ENCODE peak calls at places on chromosome 10, in five cellular contexts. I is occipital lobe; N is SHP77; P is activated naive CD8-positive, alpha-beta T cell treated with anti-CD3 and anti-CD28 coated beads, Interleukin-2, amount 50 U/mL, for 24 hours; S is stimulated activated CD4-positive, alpha-beta T cell treated with anti-CD3 and anti-CD28 coated beads, TNF-alpha, amount 100 ng/mL, for 4 hours. B is an unnamed sample.

GRCh38 chr10:55370021-55370420 is 569.0 kb upstream of the PCDH15 start:
- DNase-seq in S (no peak), P (no peak), N (no peak), I (no peak), B (no peak)

GRCh38 chr10:79137404-79137803 is 68.6 kb downstream of the ZMIZ1 start:
- DNase-seq in I (no peak), N (no peak), S (no peak), P (no peak), B (no peak)

GRCh38 chr10:78263521-78263988 is 229.9 kb downstream of the RPS24 start:
- DNase-seq in P (no peak), N (no peak), I (peak; percentile 74), S (no peak), B (no peak)

GRCh38 chr10:70672165-70672992 is at the start of gene ADAMTS14:
- DNase-seq in P (peak; percentile 23), S (no peak), N (no peak), I (peak; percentile 69), B (no peak)

GRCh38 chr10:23826399-23826798 is 382.5 kb upstream of the KIAA1217 start:
- DNase-seq in I (no peak), P (peak; percentile 2), S (no peak), N (no peak), B (no peak)

GRCh38 chr10:12704488-12704887 is 297.0 kb downstream of the CCDC3 start:
- DNase-seq in I (no peak), P (no peak), S (no peak), N (no peak), B (no peak)

GRCh38 chr10:80460399-80461207 is 6.5 kb downstream of the TSPAN14 start:
- DNase-seq in S (no peak), N (no peak), P (no peak), I (peak; percentile 73), B (no peak)

GRCh38 chr10:71234017-71234894 is 21.9 kb downstream of the UNC5B start:
- DNase-seq in P (no peak), N (no peak), I (no peak), S (no peak), B (no peak)

GRCh38 chr10:70267161-70267933 is 16.5 kb downstream of the NPFFR1 start:
- DNase-seq in N (no peak), P (peak; percentile 33), S (no peak), I (no peak), B (no peak)

GRCh38 chr10:121947931-121948330 is 20.1 kb upstream of the ATE1 start:
- DNase-seq in N (no peak), P (no peak), I (no peak), S (no peak), B (no peak)

GRCh38 chr10:16141499-16141898 is 281.2 kb upstream of the MINDY3 start:
- DNase-seq in N (no peak), I (no peak), P (no peak), S (no peak), B (no peak)

B was measured in T-helper 9 cell.